ENCODE peak calls at places on chromosome 5, in four cellular contexts. E, C, G and P are unnamed samples.
A peak's percentile ranks its signal among the peaks of the same experiment; 100 is the strongest.

GRCh38 chr5:37575541-37576489 is 196.7 kb downstream of the WDR70 start:
- DNase-seq in E (peak; percentile 23), C (no peak), G (no peak), P (no peak)

GRCh38 chr5:6632324-6632930 is 417 bp downstream of the NSUN2 start:
- DNase-seq in C (no peak), E (no peak), G (no peak), P (no peak)

GRCh38 chr5:42057254-42057690 is 132.2 kb downstream of the FBXO4 start:
- DNase-seq in E (peak; percentile 54), G (no peak), C (peak; percentile 22), P (no peak)

GRCh38 chr5:179668404-179668803 is 12.4 kb downstream of the CBY3 start:
- DNase-seq in G (no peak), E (peak; percentile 45), C (no peak), P (no peak)

GRCh38 chr5:160685695-160686094 is 166.3 kb downstream of the ATP10B start:
- DNase-seq in E (peak; percentile 47), G (no peak), C (no peak), P (no peak)

GRCh38 chr5:39178171-39178570 is 41.2 kb downstream of the FYB1 start:
- DNase-seq in G (no peak), E (no peak), C (no peak), P (no peak)

GRCh38 chr5:126389179-126389578 is 34.0 kb upstream of the GRAMD2B start:
- DNase-seq in E (no peak), G (no peak), C (no peak), P (no peak)

GRCh38 chr5:174549254-174549653 is 175.1 kb upstream of the MSX2 start:
- DNase-seq in C (no peak), G (no peak), E (no peak), P (no peak)

GRCh38 chr5:5619546-5619945 is 197.1 kb downstream of the ICE1 start:
- DNase-seq in C (no peak), E (no peak), G (no peak), P (no peak)

GRCh38 chr5:77644443-77645157 is 6.1 kb upstream of the OTP start:
- DNase-seq in G (no peak), E (no peak), C (no peak), P (no peak)

GRCh38 chr5:131164161-131164930 is 710 bp downstream of the HINT1 start:
- DNase-seq in C (peak; percentile 58), G (peak; percentile 57), E (peak; percentile 81), P (peak; percentile 93)

GRCh38 chr5:14809369-14810144 is 62.0 kb downstream of the ANKH start:
- DNase-seq in E (no peak), C (no peak), G (no peak), P (no peak)

GRCh38 chr5:55982957-55983381 is 11.8 kb downstream of the IL6ST start:
- DNase-seq in C (no peak), E (peak; percentile 35), G (no peak), P (no peak)

GRCh38 chr5:131545856-131546255 is 89.2 kb downstream of the RAPGEF6 start:
- DNase-seq in C (no peak), E (no peak), G (no peak), P (no peak)

GRCh38 chr5:179051784-179052183 is 8.4 kb upstream of the ZNF354C start:
- DNase-seq in E (no peak), G (no peak), C (no peak), P (no peak)

GRCh38 chr5:95075079-95075478 is 209.8 kb downstream of the MCTP1 start:
- DNase-seq in G (no peak), E (no peak), C (no peak), P (no peak)

GRCh38 chr5:181054138-181054537 is 14.1 kb downstream of the BTNL9 start:
- DNase-seq in C (no peak), E (no peak), G (no peak), P (no peak)

GRCh38 chr5:166625210-166625865 is 1666.1 kb upstream of the WWC1 start:
- DNase-seq in E (peak; percentile 11), C (no peak), G (no peak), P (no peak)

GRCh38 chr5:96930589-96930988 is 5.3 kb upstream of the LNPEP start:
- DNase-seq in G (no peak), C (no peak), E (no peak), P (no peak)

GRCh38 chr5:134975843-134976242 is 8.1 kb downstream of the CATSPER3 start:
- DNase-seq in C (no peak), E (no peak), G (no peak), P (no peak)

GRCh38 chr5:32531885-32532520 is 53.4 kb upstream of the SUB1 start:
- DNase-seq in E (peak; percentile 71), G (no peak), C (no peak), P (no peak)

GRCh38 chr5:151141535-151141934 is 16.0 kb downstream of the ANXA6 start:
- DNase-seq in C (peak; percentile 34), E (peak; percentile 41), G (peak; percentile 49), P (no peak)

GRCh38 chr5:138243794-138244193 is 30.6 kb downstream of the GFRA3 start:
- DNase-seq in E (no peak), G (no peak), C (no peak), P (no peak)

GRCh38 chr5:9903806-9904205 is 273.7 kb upstream of the TAS2R1 start:
- DNase-seq in G (no peak), E (no peak), C (no peak), P (no peak)

GRCh38 chr5:115599502-115599901 is 2.8 kb downstream of the TICAM2 start:
- DNase-seq in E (peak; percentile 25), C (no peak), G (no peak), P (peak; percentile 37)

GRCh38 chr5:146208916-146209522 is 5.6 kb downstream of the RBM27 start:
- DNase-seq in E (no peak), G (no peak), C (no peak), P (no peak)

GRCh38 chr5:31753700-31754461 is 115.0 kb downstream of the PDZD2 start:
- DNase-seq in C (no peak), E (no peak), G (no peak), P (no peak)

GRCh38 chr5:180067986-180068385 is 3.6 kb downstream of the RNF130 start:
- DNase-seq in C (no peak), E (no peak), G (no peak), P (no peak)

GRCh38 chr5:35853652-35854051 is 3.0 kb upstream of the IL7R start:
- DNase-seq in E (no peak), C (peak; percentile 28), G (peak; percentile 18), P (peak; percentile 56)

GRCh38 chr5:61010759-61011460 is 65.9 kb downstream of the NDUFAF2 start:
- DNase-seq in C (no peak), G (no peak), E (no peak), P (no peak)

GRCh38 chr5:60259730-60260129 is 366.2 kb upstream of the PDE4D start:
- DNase-seq in C (no peak), G (no peak), E (no peak), P (no peak)

GRCh38 chr5:150578781-150579461 is 61.5 kb upstream of the SYNPO start:
- DNase-seq in G (peak; percentile 9), C (no peak), E (no peak), P (no peak)

GRCh38 chr5:107367919-107368318 is 302.8 kb downstream of the EFNA5 start:
- DNase-seq in C (no peak), G (no peak), E (no peak), P (no peak)
- H3K27ac ChIP-seq in C (no peak overlapping the region), G (no peak overlapping the region), E (no peak overlapping the region), P (no peak overlapping the region)

GRCh38 chr5:88824892-88825781 is 57.8 kb downstream of the MEF2C start:
- DNase-seq in E (peak; percentile 16), C (no peak), G (no peak), P (no peak)
- H3K27ac ChIP-seq in E (peak overlapping the region; percentile 1), C (no peak overlapping the region), G (peak overlapping the region; percentile 87), P (peak overlapping the region; percentile 67)

DNA sequence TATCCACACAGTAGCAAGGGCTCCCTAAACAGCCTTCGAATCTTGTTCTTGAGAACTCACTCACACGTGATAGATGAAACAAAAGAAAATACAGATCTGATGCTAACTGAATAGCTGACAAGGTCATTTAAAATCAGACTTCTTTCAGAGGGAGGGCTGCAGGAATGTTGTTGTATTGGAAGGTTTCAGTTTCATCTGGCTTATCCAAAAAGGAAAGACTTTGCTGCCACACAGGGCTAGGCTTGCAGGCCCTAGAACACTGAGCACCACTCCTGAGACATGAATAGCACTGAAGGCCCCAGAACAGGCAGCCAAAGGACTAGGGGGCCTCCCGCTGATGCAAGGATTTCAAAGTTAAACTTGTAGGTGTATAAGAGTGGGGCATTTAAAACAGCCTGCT is 3.1 kb downstream of the CD180 start:
- DNase-seq in C (no peak), E (no peak), G (no peak), P (no peak)
- H3K27ac ChIP-seq in C (peak overlapping the region; percentile 33), E (no peak overlapping the region), G (peak overlapping the region; percentile 60), P (peak overlapping the region; percentile 66)

GRCh38 chr5:169606279-169606678 is 22.7 kb downstream of the SPDL1 start:
- DNase-seq in G (no peak), E (no peak), C (no peak), P (no peak)

GRCh38 chr5:169609716-169610115 is 26.1 kb downstream of the SPDL1 start:
- DNase-seq in E (no peak), G (no peak), C (no peak), P (no peak)

GRCh38 chr5:169602535-169602934 is 19.0 kb downstream of the SPDL1 start:
- DNase-seq in E (no peak), C (no peak), G (no peak), P (no peak)

GRCh38 chr5:169610606-169611005 is 26.5 kb upstream of the DOCK2 start:
- DNase-seq in G (no peak), E (no peak), C (no peak), P (no peak)

GRCh38 chr5:169607882-169608281 is 24.3 kb downstream of the SPDL1 start:
- DNase-seq in C (no peak), E (no peak), G (no peak), P (no peak)
- H3K27ac ChIP-seq in C (no peak overlapping the region), E (no peak overlapping the region), G (no peak overlapping the region), P (no peak overlapping the region)

DNA sequence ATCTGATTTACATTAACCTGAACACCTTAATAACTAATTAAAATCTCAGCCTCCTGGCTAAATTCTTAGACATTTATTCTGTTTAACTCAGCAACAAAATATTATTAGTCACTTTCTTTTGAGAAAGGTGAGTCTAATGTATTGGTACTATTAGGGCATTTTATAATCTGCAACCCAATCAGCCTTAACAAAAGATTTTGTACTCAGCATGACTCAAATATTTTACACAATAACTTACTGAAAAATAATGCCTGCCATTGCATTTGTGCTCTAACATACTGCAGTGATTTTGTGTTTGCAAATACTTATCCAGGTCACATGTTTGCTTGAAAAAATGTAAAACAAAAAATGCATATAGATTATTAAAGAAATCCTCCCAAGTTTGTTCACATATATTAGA is 1129.9 kb downstream of the TAF11L14 start:
- DNase-seq in C (no peak), E (no peak), G (no peak), P (no peak)
- H3K27ac ChIP-seq in C (no peak overlapping the region), E (no peak overlapping the region), G (no peak overlapping the region), P (no peak overlapping the region)